ENCODE peak calls at places on chromosomes 5 and 9, in seven cellular contexts. O is cardiac muscle cell, Y is WERI-Rb-1, V is heart left ventricle, G is endodermal cell, K is neural crest cell, D is GM12865. E is an unnamed sample.

GRCh38 chr5:137393196-137393993 is 105.7 kb downstream of the SPOCK1 start:
- DNase-seq in V (no peak), Y (no peak), G (no peak), D (no peak), K (no peak), O (no peak), E (no peak)

GRCh38 chr5:157456301-157456700 is 3.7 kb upstream of the NIPAL4 start:
- DNase-seq in O (no peak), K (no peak), V (no peak), G (no peak), D (no peak), Y (no peak), E (no peak)

GRCh38 chr5:127975961-127976360 is 107.6 kb upstream of the SLC12A2 start:
- DNase-seq in K (no peak), V (no peak), O (no peak), D (no peak), Y (no peak), G (no peak), E (no peak)

GRCh38 chr9:123353041-123353440 is 3.0 kb upstream of the CRB2 start:
- DNase-seq in D (no peak), G (no peak), K (no peak), O (no peak), Y (no peak), V (no peak), E (no peak)

GRCh38 chr5:34866989-34867471 is 28.1 kb downstream of the TTC23L start:
- DNase-seq in Y (no peak), K (no peak), G (peak; percentile 52), O (peak; percentile 4), D (no peak), V (no peak), E (no peak)

GRCh38 chr5:40904205-40904993 is 4.9 kb upstream of the C7 start:
- DNase-seq in K (peak; percentile 48), O (peak; percentile 93), G (peak; percentile 91), Y (peak; percentile 78), V (peak; percentile 65), D (peak; percentile 68), E (peak; percentile 55)

GRCh38 chr5:1916041-1917001 is 33.6 kb upstream of the IRX4 start:
- DNase-seq in Y (no peak), K (no peak), D (no peak), V (no peak), O (no peak), G (peak; percentile 38), E (no peak)

GRCh38 chr9:32570262-32570661 is 2.7 kb downstream of the NDUFB6 start:
- DNase-seq in Y (no peak), G (no peak), V (no peak), K (no peak), D (no peak), O (no peak), E (no peak)

GRCh38 chr5:52893105-52893504 is 96.0 kb upstream of the ITGA2 start:
- DNase-seq in G (no peak), Y (no peak), V (no peak), O (peak; percentile 79), K (no peak), D (no peak), E (no peak)

GRCh38 chr5:65172486-65173129 is 309.1 kb downstream of the ADAMTS6 start:
- DNase-seq in K (no peak), D (peak; percentile 71), V (no peak), Y (no peak), O (peak; percentile 62), G (no peak), E (no peak)

GRCh38 chr9:68979538-68980314 is 34.2 kb downstream of the PRKACG start:
- DNase-seq in O (no peak), Y (no peak), V (peak; percentile 80), K (no peak), D (peak; percentile 51), G (peak; percentile 60), E (no peak)

GRCh38 chr5:103402861-103403260 is 144.3 kb downstream of the MACIR start:
- DNase-seq in O (no peak), D (no peak), V (no peak), Y (no peak), K (no peak), G (no peak), E (no peak)

GRCh38 chr9:113649054-113649453 is 185.5 kb downstream of the RGS3 start:
- DNase-seq in O (peak; percentile 60), D (no peak), Y (no peak), V (peak; percentile 89), K (no peak), G (peak; percentile 49), E (no peak)

GRCh38 chr5:68465934-68466551 is 250.5 kb downstream of the PIK3R1 start:
- DNase-seq in D (no peak), K (no peak), O (no peak), Y (no peak), V (no peak), G (no peak), E (no peak)

GRCh38 chr5:143887901-143888648 is 76.1 kb downstream of the HMHB1 start:
- DNase-seq in Y (no peak), G (no peak), K (no peak), D (no peak), O (peak; percentile 41), V (no peak), E (no peak)

GRCh38 chr5:106127985-106128384 is 1542.8 kb downstream of the EFNA5 start:
- DNase-seq in G (no peak), Y (no peak), O (no peak), K (no peak), V (no peak), D (peak; percentile 78), E (no peak)

GRCh38 chr9:104245925-104246324 is 151.8 kb downstream of the SMC2 start:
- DNase-seq in D (no peak), G (no peak), K (no peak), Y (no peak), V (no peak), O (no peak), E (no peak)

DNA sequence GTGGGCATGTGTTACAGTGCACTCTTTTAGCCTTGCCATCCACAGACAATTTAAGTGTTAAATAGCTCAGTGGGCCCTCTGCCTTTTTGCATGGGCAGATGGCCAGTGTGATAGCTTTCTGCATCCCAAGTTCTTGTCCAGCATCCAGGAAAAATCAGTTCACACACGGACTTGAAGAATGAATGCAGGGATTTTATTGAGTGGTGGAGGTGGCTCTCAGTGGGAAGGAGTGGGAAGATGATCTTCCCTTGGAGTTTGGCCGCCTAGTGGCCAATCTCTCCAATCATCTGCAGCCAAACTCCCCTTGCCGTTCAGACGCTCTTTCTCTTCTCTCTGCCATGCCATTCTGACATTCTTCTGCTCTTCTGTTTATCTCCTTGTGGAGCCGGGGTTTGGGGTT is 322.4 kb upstream of the GRAMD2B start:
- DNase-seq in G (peak; percentile 54), V (no peak), Y (no peak), K (no peak), D (no peak), O (peak; percentile 11), E (no peak)
- TF ChIP-seq CTCF in G (peak; percentile 71), V (no peak), Y (peak; percentile 53), K (peak; percentile 50), D (peak; percentile 41), O (peak; percentile 30), E (peak; percentile 15)

DNA sequence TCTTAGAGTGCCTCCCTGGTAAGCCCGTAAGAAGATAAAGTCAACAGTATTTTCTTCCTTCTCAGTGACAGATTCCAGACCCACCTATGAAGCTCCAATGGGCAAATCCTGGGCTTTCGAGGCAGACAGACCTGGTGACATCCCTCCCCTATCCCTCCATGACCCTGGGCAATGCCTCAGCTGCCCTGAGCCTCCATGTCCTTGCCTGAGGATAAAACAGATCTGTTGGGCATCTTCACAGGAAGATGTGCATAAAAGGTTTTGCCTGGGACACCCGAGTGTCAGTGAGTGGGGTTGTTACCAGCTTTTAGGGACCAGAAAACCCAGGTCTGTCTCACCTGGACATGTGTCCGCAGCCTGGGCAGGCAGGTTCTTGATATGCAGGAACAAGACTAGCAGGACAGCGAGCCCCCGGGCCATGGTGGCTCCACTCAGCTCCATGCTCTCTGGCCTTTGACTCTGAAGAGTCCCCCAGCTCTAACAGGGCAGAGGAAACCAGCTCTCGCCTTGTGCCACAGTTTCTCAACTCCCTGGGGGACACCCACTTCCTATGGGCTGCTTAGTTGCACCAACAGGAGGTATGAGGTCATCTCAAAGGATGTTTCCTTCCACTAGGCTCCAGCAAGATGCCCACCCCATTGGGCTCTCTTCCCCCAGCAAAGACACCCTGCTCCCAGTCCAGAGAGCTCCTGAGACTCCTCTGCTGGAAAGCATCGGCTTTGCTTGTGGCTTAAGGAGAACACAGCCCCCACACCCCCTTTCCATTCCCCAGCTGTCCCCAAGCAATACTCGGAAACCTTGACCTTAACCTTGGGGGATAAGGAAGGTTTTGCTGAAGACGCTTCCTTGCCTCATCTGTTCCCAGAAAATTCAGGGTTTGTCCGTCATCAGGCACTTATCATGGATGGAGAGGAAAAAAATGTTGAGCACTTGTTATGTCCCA is at the start of gene FCN1:
- DNase-seq in V (no peak), Y (peak; percentile 89), D (no peak), O (no peak), G (no peak), K (no peak), E (no peak)
- TF ChIP-seq CTCF in V (no peak), Y (no peak), D (no peak), O (no peak), G (no peak), K (no peak), E (no peak)

GRCh38 chr5:8807636-8808035 is 738.2 kb downstream of the SEMA5A start:
- DNase-seq in V (no peak), D (no peak), K (no peak), Y (no peak), O (peak; percentile 37), G (no peak), E (no peak)

GRCh38 chr5:8805653-8806052 is 740.2 kb downstream of the SEMA5A start:
- DNase-seq in G (no peak), Y (no peak), D (no peak), K (no peak), V (no peak), O (no peak), E (no peak)
- TF ChIP-seq CTCF in G (no peak), Y (no peak), D (no peak), K (no peak), V (no peak), O (no peak), E (no peak)

GRCh38 chr5:87074072-87074471 is 193.6 kb upstream of the RASA1 start:
- DNase-seq in K (no peak), D (no peak), G (no peak), Y (no peak), O (no peak), V (no peak), E (no peak)

GRCh38 chr5:87074934-87075541 is 192.6 kb upstream of the RASA1 start:
- DNase-seq in G (no peak), O (no peak), K (no peak), V (no peak), D (peak; percentile 90), Y (no peak), E (no peak)

GRCh38 chr5:87069311-87069710 is 198.4 kb upstream of the RASA1 start:
- DNase-seq in Y (no peak), V (no peak), D (no peak), G (no peak), O (no peak), K (no peak), E (no peak)

GRCh38 chr5:87069974-87070608 is 197.6 kb upstream of the RASA1 start:
- DNase-seq in G (peak; percentile 51), V (peak; percentile 33), Y (peak; percentile 9), O (peak; percentile 81), D (peak; percentile 66), K (no peak), E (no peak)
- TF ChIP-seq CTCF in G (peak; percentile 62), V (peak; percentile 53), Y (no peak), O (peak; percentile 63), D (peak; percentile 31), K (no peak), E (peak; percentile 7)